ENCODE peak calls at places on chromosomes 2 and 18, in five cellular contexts. A is A549, H is HepG2, W is K562, Z is GM12878. B is an unnamed sample.

GRCh38 chr2:3470166-3470651 is 49.1 kb downstream of the ADI1 start:
- DNase-seq in W (no peak), H (no peak), Z (no peak), A (no peak), B (no peak)

GRCh38 chr2:69041214-69041613 is 28.2 kb downstream of the ANTXR1 start:
- DNase-seq in H (no peak), W (no peak), Z (no peak), A (no peak), B (no peak)

GRCh38 chr2:38443021-38443541 is 66.0 kb upstream of the ATL2 start:
- DNase-seq in A (no peak), Z (no peak), H (no peak), W (no peak), B (no peak)

GRCh38 chr18:8084160-8084559 is 517.0 kb downstream of the PTPRM start:
- DNase-seq in A (peak), H (peak), W (peak), Z (no peak), B (peak)

GRCh38 chr2:200609027-200609614 is 23.3 kb downstream of the AOX1 start:
- DNase-seq in Z (no peak), W (no peak), H (no peak), A (peak), B (no peak)

GRCh38 chr18:77141401-77142118 is 9.0 kb upstream of the MBP start:
- DNase-seq in A (no peak), H (no peak), Z (no peak), W (no peak), B (peak)

GRCh38 chr2:37005118-37005868 is 39.0 kb upstream of the STRN start:
- DNase-seq in Z (peak), H (peak), A (peak), W (peak), B (peak)

GRCh38 chr2:109448946-109449788 is 164.6 kb downstream of the SEPTIN10 start:
- DNase-seq in A (peak), H (no peak), W (no peak), Z (no peak), B (no peak)

GRCh38 chr2:67684991-67685390 is 287.9 kb downstream of the ETAA1 start:
- DNase-seq in A (no peak), Z (no peak), W (no peak), H (no peak), B (no peak)

GRCh38 chr2:128808462-128809255 is 490.0 kb upstream of the HS6ST1 start:
- DNase-seq in W (no peak), Z (no peak), A (no peak), H (no peak), B (no peak)

GRCh38 chr18:79242246-79242645 is 153.5 kb upstream of the NFATC1 start:
- DNase-seq in W (no peak), A (no peak), Z (no peak), H (no peak), B (no peak)

GRCh38 chr18:76491801-76492668 is 3.0 kb downstream of the ZNF516 start:
- DNase-seq in H (no peak), W (no peak), A (peak), Z (no peak), B (peak)

DNA sequence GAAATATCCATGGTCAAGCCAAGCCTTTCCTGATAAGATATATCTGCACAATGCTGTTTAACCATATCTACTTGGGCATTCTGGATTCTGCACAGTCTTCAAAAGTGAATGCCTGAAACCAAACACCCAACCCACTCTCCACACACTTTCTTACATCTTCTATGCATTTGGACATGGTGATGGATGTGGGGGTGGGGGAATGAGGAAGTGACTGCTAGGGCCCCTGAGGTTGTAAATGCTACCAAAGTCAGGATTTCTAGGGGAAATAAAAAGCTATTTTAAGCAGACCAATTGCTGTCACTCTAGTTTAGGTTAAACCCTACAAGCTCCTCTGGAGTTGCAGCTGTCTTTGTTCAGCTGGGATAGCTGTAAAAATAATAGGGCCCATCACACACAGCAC is 26.7 kb upstream of the TGFA start:
- DNase-seq in H (no peak), A (no peak), Z (no peak), W (no peak), B (no peak)
- TF ChIP-seq JUNB in H (no peak), A (no peak), Z (no peak), W (no peak), B (no peak)

DNA sequence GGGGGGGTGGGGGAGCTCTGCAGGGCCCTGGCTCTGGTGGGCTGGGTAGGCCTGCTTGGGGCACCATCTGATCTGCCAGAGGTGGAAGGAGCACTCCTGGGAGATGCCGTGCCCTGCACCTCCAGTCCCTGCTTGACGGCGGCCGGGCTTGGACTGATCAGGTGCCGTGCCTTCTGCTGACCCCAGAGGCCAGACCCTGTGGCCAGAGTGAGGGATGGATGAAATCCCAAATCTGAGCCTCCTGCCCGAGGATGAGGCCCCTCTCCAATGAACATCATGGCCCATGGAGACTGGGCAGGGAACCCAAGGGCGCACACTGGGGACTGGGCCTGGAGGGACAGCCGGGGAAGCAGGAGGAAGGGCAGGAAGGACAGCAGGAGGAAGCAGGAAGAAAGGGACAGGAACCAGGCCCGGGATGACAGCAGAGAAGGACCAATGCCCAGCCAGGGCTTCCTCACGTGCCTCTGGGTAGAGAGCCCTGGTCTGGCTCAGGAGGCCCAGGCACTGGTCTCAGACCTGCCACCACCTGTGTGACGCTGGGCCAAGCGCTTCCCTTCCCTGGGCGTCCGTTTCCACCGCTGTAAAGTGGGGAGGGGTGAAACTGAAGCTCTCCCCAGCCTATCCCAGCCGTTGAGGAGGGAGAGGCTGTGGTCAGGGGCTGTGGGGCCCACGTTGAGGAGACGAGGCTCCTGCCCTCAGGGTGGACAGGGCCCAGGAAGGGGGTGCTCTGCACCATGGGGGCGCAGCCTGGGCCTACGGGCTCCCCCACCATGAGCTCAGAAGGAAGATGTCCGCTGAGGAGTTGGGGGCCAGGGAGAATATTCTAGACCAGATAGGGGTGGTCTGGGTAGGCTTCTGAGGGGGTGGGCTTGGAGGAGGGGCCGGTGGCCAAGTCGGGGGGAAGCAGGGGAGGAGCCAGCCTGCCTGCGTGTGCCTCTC is 1.0 kb upstream of the GPR35 start:
- DNase-seq in H (no peak), W (no peak), Z (no peak), A (no peak), B (no peak)
- TF ChIP-seq JUNB in H (no peak), W (no peak), Z (no peak), A (no peak), B (no peak)

GRCh38 chr18:23113576-23113975 is 21.7 kb upstream of the CABLES1 start:
- DNase-seq in Z (no peak), H (no peak), W (no peak), A (no peak), B (no peak)

GRCh38 chr18:23114171-23114881 is 21.0 kb upstream of the CABLES1 start:
- DNase-seq in Z (no peak), A (no peak), W (no peak), H (no peak), B (no peak)

GRCh38 chr18:23115683-23116096 is 19.6 kb upstream of the CABLES1 start:
- DNase-seq in Z (no peak), W (no peak), A (peak), H (peak), B (no peak)

DNA sequence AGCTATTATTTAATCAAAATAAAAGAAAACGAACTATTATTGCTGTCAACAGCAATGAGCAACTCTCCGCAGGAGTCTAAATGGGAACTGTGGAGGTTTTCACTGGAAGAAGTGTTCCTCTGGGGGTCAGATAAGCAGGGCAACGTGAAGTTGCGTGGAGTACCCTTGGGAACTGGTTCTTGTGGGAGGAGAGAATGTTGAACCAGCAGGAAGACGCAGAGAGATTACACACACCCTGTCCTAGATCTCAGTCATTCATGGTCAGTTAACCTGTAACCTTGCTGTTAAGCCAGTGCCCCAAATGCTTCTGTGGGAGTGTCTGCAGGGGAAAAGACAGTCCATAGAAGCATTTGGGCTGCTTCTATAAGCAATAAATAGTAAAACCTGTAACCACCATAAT is 20.4 kb upstream of the CABLES1 start:
- DNase-seq in W (no peak), Z (no peak), A (peak), H (no peak), B (no peak)
- TF ChIP-seq JUNB in W (no peak), Z (no peak), A (no peak), H (no peak), B (no peak)

GRCh38 chr18:3189884-3190283 is 29.9 kb downstream of the MYOM1 start:
- DNase-seq in Z (no peak), A (no peak), W (no peak), H (no peak), B (no peak)

GRCh38 chr18:3192752-3193151 is 27.0 kb downstream of the MYOM1 start:
- DNase-seq in Z (no peak), A (no peak), H (no peak), W (no peak), B (no peak)

GRCh38 chr18:3194947-3195612 is 24.7 kb downstream of the MYOM1 start:
- DNase-seq in A (no peak), W (no peak), H (no peak), Z (no peak), B (no peak)

GRCh38 chr18:3193354-3193753 is 26.4 kb downstream of the MYOM1 start:
- DNase-seq in Z (no peak), A (no peak), H (no peak), W (no peak), B (no peak)

DNA sequence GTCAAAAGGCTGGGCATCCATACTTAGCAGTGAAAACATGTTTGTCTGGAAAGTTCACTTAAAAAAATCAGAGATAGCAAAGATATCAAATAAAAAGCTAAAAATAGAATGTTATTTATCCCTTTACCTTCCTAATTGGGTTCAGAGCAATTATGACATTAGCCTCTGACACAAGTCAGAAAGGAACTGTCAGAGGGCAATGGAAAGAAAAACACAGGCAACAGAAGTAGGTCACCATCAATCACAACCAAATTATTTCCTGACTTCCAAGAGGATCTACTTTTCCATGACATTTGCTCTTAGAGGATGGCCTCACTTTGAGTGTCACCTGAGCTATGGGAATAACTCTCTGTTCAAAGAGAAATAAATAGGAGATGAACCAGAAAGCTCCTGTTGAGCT is 27.5 kb downstream of the MYOM1 start:
- DNase-seq in H (no peak), A (no peak), Z (no peak), W (no peak), B (no peak)
- TF ChIP-seq JUNB in H (no peak), A (no peak), Z (no peak), W (no peak), B (no peak)

DNA sequence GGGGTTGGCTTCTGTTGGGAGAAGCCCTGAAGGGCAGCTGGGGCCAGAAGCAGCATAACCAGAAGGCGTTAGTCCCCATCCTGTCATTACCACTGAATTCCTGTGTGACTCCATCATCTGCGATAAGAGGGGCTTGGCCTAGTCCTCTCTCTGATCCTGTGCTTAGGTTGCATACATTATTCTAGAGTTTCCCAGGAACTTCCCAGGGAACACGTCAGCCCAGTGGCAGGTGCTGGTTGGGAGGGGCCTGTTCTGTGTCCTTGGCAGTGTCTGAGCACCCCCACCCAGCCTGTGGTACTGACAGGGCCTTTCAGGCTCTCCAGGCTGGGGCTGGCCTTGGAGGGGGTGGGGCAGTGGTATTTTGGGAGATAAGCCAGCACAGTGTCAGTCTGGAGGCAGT is 4.5 kb upstream of the TOGARAM2 start:
- DNase-seq in Z (no peak), W (no peak), A (no peak), H (peak), B (no peak)
- TF ChIP-seq JUNB in Z (no peak), W (no peak), A (no peak), H (no peak), B (no peak)

GRCh38 chr2:202610367-202610766 is 24.4 kb upstream of the FAM117B start:
- DNase-seq in A (no peak), H (no peak), W (no peak), Z (no peak), B (no peak)

GRCh38 chr2:202605174-202605573 is 29.6 kb upstream of the FAM117B start:
- DNase-seq in Z (no peak), W (no peak), A (no peak), H (no peak), B (no peak)

GRCh38 chr2:202609381-202610145 is 25.2 kb upstream of the FAM117B start:
- DNase-seq in A (no peak), H (no peak), Z (peak), W (no peak), B (no peak)

GRCh38 chr2:202604699-202605098 is 30.1 kb upstream of the FAM117B start:
- DNase-seq in Z (peak), H (no peak), W (no peak), A (no peak), B (no peak)

GRCh38 chr2:202608142-202608852 is 26.5 kb upstream of the FAM117B start:
- DNase-seq in Z (peak), W (no peak), A (no peak), H (no peak), B (no peak)
- TF ChIP-seq JUNB in Z (peak), W (no peak), A (no peak), H (no peak), B (no peak)

DNA sequence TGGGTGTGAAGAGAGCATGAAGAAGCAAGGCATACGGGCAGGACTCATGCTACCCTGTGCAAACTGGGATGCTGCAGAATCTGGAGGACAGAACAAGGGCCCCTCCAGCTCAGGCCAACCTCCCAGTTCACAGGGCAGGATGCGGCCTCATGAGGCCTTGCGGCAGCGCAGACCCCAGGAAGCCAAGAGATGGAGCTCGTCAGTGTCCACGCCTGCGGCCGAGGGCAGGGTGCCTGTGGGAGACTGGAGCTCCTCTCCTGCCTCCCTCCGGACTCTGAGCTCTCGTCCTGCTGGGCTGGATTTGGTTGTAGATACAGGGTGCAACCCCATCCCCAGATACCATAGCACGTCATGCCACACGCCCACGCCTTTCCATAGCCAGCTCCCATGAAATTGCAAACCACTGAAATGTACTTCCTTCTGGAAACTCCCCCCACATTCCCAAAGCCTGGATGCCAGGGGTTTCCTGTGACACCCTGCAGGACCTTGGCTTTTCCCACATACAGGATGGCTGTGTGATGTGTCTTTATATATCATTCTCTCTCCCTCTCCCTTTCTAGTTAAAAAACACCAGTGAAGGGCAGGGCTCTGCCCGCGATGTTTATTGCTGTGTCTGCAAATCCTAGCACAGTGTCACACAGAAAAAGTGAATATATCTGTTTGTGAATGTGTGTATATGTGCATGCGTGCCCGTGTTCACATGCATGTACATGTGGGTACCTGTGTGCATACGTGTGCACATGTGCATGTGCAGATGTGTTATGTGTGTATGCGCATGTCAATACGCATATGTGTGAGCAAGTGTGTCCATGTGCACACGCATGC is 12.3 kb upstream of the SNTG2 start:
- DNase-seq in A (no peak), H (no peak), W (no peak), Z (no peak), B (no peak)
- TF ChIP-seq JUNB in A (no peak), H (no peak), W (no peak), Z (no peak), B (no peak)

B was measured in GM23338.